ENCODE peak calls at places on chromosomes 5 and 9, in nine cellular contexts. One of them, this sample, is unnamed.

GRCh38 chr5:12125895-12126294 is 221.6 kb upstream of the CTNND2 start:
- DNase-seq in AG09319: no peak
- DNase-seq in ovary: no peak
- DNase-seq in PC-9: no peak
- DNase-seq in coronary artery: no peak
- DNase-seq in cardiac muscle cell: no peak
- DNase-seq in kidney epithelial cell: no peak
- DNase-seq in sigmoid colon: no peak
- DNase-seq in heart right ventricle: no peak
- DNase-seq in this sample: no peak

GRCh38 chr9:38276751-38277439 is 115.6 kb upstream of the ALDH1B1 start:
- DNase-seq in AG09319: no peak
- DNase-seq in ovary: no peak
- DNase-seq in PC-9: no peak
- DNase-seq in coronary artery: peak
- DNase-seq in cardiac muscle cell: no peak
- DNase-seq in kidney epithelial cell: no peak
- DNase-seq in sigmoid colon: no peak
- DNase-seq in heart right ventricle: no peak
- DNase-seq in this sample: peak

GRCh38 chr5:26329562-26330189 is 708.7 kb downstream of the CDH9 start:
- DNase-seq in AG09319: no peak
- DNase-seq in ovary: no peak
- DNase-seq in PC-9: no peak
- DNase-seq in coronary artery: no peak
- DNase-seq in cardiac muscle cell: peak
- DNase-seq in kidney epithelial cell: no peak
- DNase-seq in sigmoid colon: no peak
- DNase-seq in heart right ventricle: no peak
- DNase-seq in this sample: no peak

GRCh38 chr5:150999704-151000452 is 20.5 kb upstream of the GPX3 start:
- DNase-seq in AG09319: no peak
- DNase-seq in ovary: peak
- DNase-seq in PC-9: no peak
- DNase-seq in coronary artery: peak
- DNase-seq in cardiac muscle cell: no peak
- DNase-seq in kidney epithelial cell: no peak
- DNase-seq in sigmoid colon: peak
- DNase-seq in heart right ventricle: peak
- DNase-seq in this sample: peak

GRCh38 chr5:132765311-132766019 is 11.6 kb downstream of the SEPTIN8 start:
- DNase-seq in AG09319: no peak
- DNase-seq in ovary: no peak
- DNase-seq in PC-9: no peak
- DNase-seq in coronary artery: peak
- DNase-seq in cardiac muscle cell: no peak
- DNase-seq in kidney epithelial cell: no peak
- DNase-seq in sigmoid colon: no peak
- DNase-seq in heart right ventricle: peak
- DNase-seq in this sample: no peak

GRCh38 chr9:129802833-129803678 is at the start of gene TOR1B:
- DNase-seq in AG09319: peak
- DNase-seq in ovary: peak
- DNase-seq in PC-9: peak
- DNase-seq in coronary artery: peak
- DNase-seq in cardiac muscle cell: peak
- DNase-seq in kidney epithelial cell: peak
- DNase-seq in sigmoid colon: peak
- DNase-seq in heart right ventricle: peak
- DNase-seq in this sample: peak

GRCh38 chr5:7615566-7616061 is 219.7 kb downstream of the ADCY2 start:
- DNase-seq in AG09319: no peak
- DNase-seq in ovary: no peak
- DNase-seq in PC-9: no peak
- DNase-seq in coronary artery: no peak
- DNase-seq in cardiac muscle cell: no peak
- DNase-seq in kidney epithelial cell: no peak
- DNase-seq in sigmoid colon: no peak
- DNase-seq in heart right ventricle: no peak
- DNase-seq in this sample: no peak

GRCh38 chr5:76788362-76788761 is 30.5 kb upstream of the F2RL1 start:
- DNase-seq in AG09319: no peak
- DNase-seq in ovary: no peak
- DNase-seq in PC-9: no peak
- DNase-seq in coronary artery: no peak
- DNase-seq in cardiac muscle cell: no peak
- DNase-seq in kidney epithelial cell: no peak
- DNase-seq in sigmoid colon: no peak
- DNase-seq in heart right ventricle: no peak
- DNase-seq in this sample: no peak

GRCh38 chr5:7015586-7016256 is 302.5 kb downstream of the TENT4A start:
- DNase-seq in AG09319: no peak
- DNase-seq in ovary: no peak
- DNase-seq in PC-9: no peak
- DNase-seq in coronary artery: no peak
- DNase-seq in cardiac muscle cell: no peak
- DNase-seq in kidney epithelial cell: no peak
- DNase-seq in sigmoid colon: no peak
- DNase-seq in heart right ventricle: no peak
- DNase-seq in this sample: no peak

GRCh38 chr9:92164490-92164889 is 49.3 kb upstream of the SPTLC1 start:
- DNase-seq in AG09319: no peak
- DNase-seq in ovary: no peak
- DNase-seq in PC-9: no peak
- DNase-seq in coronary artery: no peak
- DNase-seq in cardiac muscle cell: no peak
- DNase-seq in kidney epithelial cell: no peak
- DNase-seq in sigmoid colon: no peak
- DNase-seq in heart right ventricle: no peak
- DNase-seq in this sample: peak

GRCh38 chr9:126173929-126174328 is 152.7 kb upstream of the MVB12B start:
- DNase-seq in AG09319: no peak
- DNase-seq in ovary: no peak
- DNase-seq in PC-9: no peak
- DNase-seq in coronary artery: no peak
- DNase-seq in cardiac muscle cell: no peak
- DNase-seq in kidney epithelial cell: no peak
- DNase-seq in sigmoid colon: no peak
- DNase-seq in heart right ventricle: no peak
- DNase-seq in this sample: peak

GRCh38 chr5:27810458-27810857 is 772.1 kb upstream of the CDH9 start:
- DNase-seq in AG09319: no peak
- DNase-seq in ovary: no peak
- DNase-seq in PC-9: no peak
- DNase-seq in coronary artery: no peak
- DNase-seq in cardiac muscle cell: no peak
- DNase-seq in kidney epithelial cell: no peak
- DNase-seq in sigmoid colon: no peak
- DNase-seq in heart right ventricle: no peak
- DNase-seq in this sample: no peak

GRCh38 chr9:19464061-19464763 is 55.4 kb downstream of the ACER2 start:
- DNase-seq in AG09319: no peak
- DNase-seq in ovary: no peak
- DNase-seq in PC-9: no peak
- DNase-seq in coronary artery: no peak
- DNase-seq in cardiac muscle cell: no peak
- DNase-seq in kidney epithelial cell: no peak
- DNase-seq in sigmoid colon: no peak
- DNase-seq in heart right ventricle: no peak
- DNase-seq in this sample: no peak

GRCh38 chr5:17024686-17025180 is 88.6 kb upstream of the MYO10 start:
- DNase-seq in AG09319: no peak
- DNase-seq in ovary: no peak
- DNase-seq in PC-9: no peak
- DNase-seq in coronary artery: no peak
- DNase-seq in cardiac muscle cell: peak
- DNase-seq in kidney epithelial cell: no peak
- DNase-seq in sigmoid colon: no peak
- DNase-seq in heart right ventricle: no peak
- DNase-seq in this sample: no peak

GRCh38 chr9:137172907-137173794 is 1.3 kb upstream of the TMEM210 start:
- DNase-seq in AG09319: no peak
- DNase-seq in ovary: no peak
- DNase-seq in PC-9: peak
- DNase-seq in coronary artery: no peak
- DNase-seq in cardiac muscle cell: no peak
- DNase-seq in kidney epithelial cell: no peak
- DNase-seq in sigmoid colon: no peak
- DNase-seq in heart right ventricle: no peak
- DNase-seq in this sample: no peak

GRCh38 chr9:1726993-1727759 is 288.0 kb upstream of the SMARCA2 start:
- DNase-seq in AG09319: no peak
- DNase-seq in ovary: no peak
- DNase-seq in PC-9: no peak
- DNase-seq in coronary artery: no peak
- DNase-seq in cardiac muscle cell: no peak
- DNase-seq in kidney epithelial cell: no peak
- DNase-seq in sigmoid colon: no peak
- DNase-seq in heart right ventricle: no peak
- DNase-seq in this sample: no peak
- TF ChIP-seq CTCF in AG09319: no peak
- TF ChIP-seq CTCF in ovary: no peak
- TF ChIP-seq CTCF in PC-9: no peak
- TF ChIP-seq CTCF in coronary artery: no peak
- TF ChIP-seq CTCF in cardiac muscle cell: no peak
- TF ChIP-seq CTCF in kidney epithelial cell: peak
- TF ChIP-seq CTCF in sigmoid colon: no peak
- TF ChIP-seq CTCF in heart right ventricle: peak
- TF ChIP-seq CTCF in this sample: no peak

DNA sequence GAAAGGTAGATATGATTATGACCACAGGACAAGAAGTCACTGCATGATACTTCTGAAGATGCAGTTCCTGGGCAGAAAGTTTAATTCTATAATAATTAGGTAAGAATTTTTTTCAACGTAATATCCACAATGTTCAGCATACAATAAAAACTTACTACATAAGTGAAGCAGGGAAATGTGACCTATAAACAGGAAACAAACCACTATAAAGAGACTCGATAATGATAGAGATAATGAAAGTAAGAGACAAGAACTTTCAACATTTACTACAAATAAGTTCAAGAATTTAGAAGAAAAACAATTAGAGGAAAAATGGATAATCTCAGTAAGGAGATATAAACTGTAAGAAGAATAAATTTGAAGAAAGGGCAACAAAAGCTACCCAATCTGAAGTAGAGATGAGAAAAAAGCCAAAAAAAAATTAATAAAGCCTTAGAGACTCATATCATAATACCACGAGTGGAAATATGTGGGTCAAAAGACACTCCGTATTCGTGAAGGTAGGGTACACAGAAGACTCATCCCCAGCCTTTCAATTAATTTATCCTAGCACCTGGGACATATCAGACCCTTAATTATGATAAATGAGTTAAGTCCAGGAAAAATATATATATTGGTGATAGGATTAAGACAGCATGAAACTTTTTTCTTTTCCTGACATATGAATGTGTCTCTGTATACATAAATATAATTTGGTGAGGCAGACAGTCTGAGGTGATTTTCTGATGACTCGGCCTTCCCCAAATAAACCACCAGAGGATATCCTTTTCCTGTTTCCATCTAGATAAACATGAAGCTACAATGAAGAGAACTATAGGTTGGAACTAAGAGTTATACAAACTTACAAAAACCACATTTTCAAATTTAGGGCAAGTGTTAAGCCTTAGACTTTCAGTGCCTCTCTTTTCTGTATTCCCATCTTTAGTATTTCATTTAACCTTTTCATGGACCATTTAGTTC is 120.4 kb downstream of the RAPGEF6 start:
- DNase-seq in AG09319: no peak
- DNase-seq in ovary: no peak
- DNase-seq in PC-9: no peak
- DNase-seq in coronary artery: no peak
- DNase-seq in cardiac muscle cell: no peak
- DNase-seq in kidney epithelial cell: no peak
- DNase-seq in sigmoid colon: no peak
- DNase-seq in heart right ventricle: no peak
- DNase-seq in this sample: no peak
- TF ChIP-seq CTCF in AG09319: no peak
- TF ChIP-seq CTCF in ovary: no peak
- TF ChIP-seq CTCF in PC-9: no peak
- TF ChIP-seq CTCF in coronary artery: no peak
- TF ChIP-seq CTCF in cardiac muscle cell: no peak
- TF ChIP-seq CTCF in kidney epithelial cell: no peak
- TF ChIP-seq CTCF in sigmoid colon: no peak
- TF ChIP-seq CTCF in heart right ventricle: peak
- TF ChIP-seq CTCF in this sample: no peak

GRCh38 chr9:128552153-128552743 is at the start of gene SPTAN1:
- DNase-seq in AG09319: peak
- DNase-seq in ovary: peak
- DNase-seq in PC-9: peak
- DNase-seq in coronary artery: peak
- DNase-seq in cardiac muscle cell: peak
- DNase-seq in kidney epithelial cell: no peak
- DNase-seq in sigmoid colon: peak
- DNase-seq in heart right ventricle: peak
- DNase-seq in this sample: peak
- TF ChIP-seq CTCF in AG09319: no peak
- TF ChIP-seq CTCF in ovary: peak
- TF ChIP-seq CTCF in PC-9: no peak
- TF ChIP-seq CTCF in coronary artery: no peak
- TF ChIP-seq CTCF in cardiac muscle cell: no peak
- TF ChIP-seq CTCF in kidney epithelial cell: no peak
- TF ChIP-seq CTCF in sigmoid colon: peak
- TF ChIP-seq CTCF in heart right ventricle: peak
- TF ChIP-seq CTCF in this sample: no peak

GRCh38 chr5:145902421-145902820 is 29.6 kb upstream of the GRXCR2 start:
- DNase-seq in AG09319: no peak
- DNase-seq in ovary: no peak
- DNase-seq in PC-9: no peak
- DNase-seq in coronary artery: no peak
- DNase-seq in cardiac muscle cell: no peak
- DNase-seq in kidney epithelial cell: no peak
- DNase-seq in sigmoid colon: no peak
- DNase-seq in heart right ventricle: no peak
- DNase-seq in this sample: no peak

GRCh38 chr5:145904743-145905142 is 31.6 kb upstream of the SH3RF2 start:
- DNase-seq in AG09319: no peak
- DNase-seq in ovary: no peak
- DNase-seq in PC-9: no peak
- DNase-seq in coronary artery: no peak
- DNase-seq in cardiac muscle cell: no peak
- DNase-seq in kidney epithelial cell: no peak
- DNase-seq in sigmoid colon: no peak
- DNase-seq in heart right ventricle: no peak
- DNase-seq in this sample: no peak

GRCh38 chr5:145903862-145904261 is 31.0 kb upstream of the GRXCR2 start:
- DNase-seq in AG09319: no peak
- DNase-seq in ovary: no peak
- DNase-seq in PC-9: no peak
- DNase-seq in coronary artery: no peak
- DNase-seq in cardiac muscle cell: no peak
- DNase-seq in kidney epithelial cell: no peak
- DNase-seq in sigmoid colon: no peak
- DNase-seq in heart right ventricle: no peak
- DNase-seq in this sample: no peak

GRCh38 chr5:145906401-145906800 is 30.0 kb upstream of the SH3RF2 start:
- DNase-seq in AG09319: no peak
- DNase-seq in ovary: no peak
- DNase-seq in PC-9: no peak
- DNase-seq in coronary artery: no peak
- DNase-seq in cardiac muscle cell: no peak
- DNase-seq in kidney epithelial cell: no peak
- DNase-seq in sigmoid colon: no peak
- DNase-seq in heart right ventricle: no peak
- DNase-seq in this sample: no peak

GRCh38 chr5:145903113-145903512 is 30.3 kb upstream of the GRXCR2 start:
- DNase-seq in AG09319: no peak
- DNase-seq in ovary: no peak
- DNase-seq in PC-9: no peak
- DNase-seq in coronary artery: no peak
- DNase-seq in cardiac muscle cell: no peak
- DNase-seq in kidney epithelial cell: no peak
- DNase-seq in sigmoid colon: no peak
- DNase-seq in heart right ventricle: no peak
- DNase-seq in this sample: no peak
- TF ChIP-seq CTCF in AG09319: no peak
- TF ChIP-seq CTCF in ovary: no peak
- TF ChIP-seq CTCF in PC-9: peak
- TF ChIP-seq CTCF in coronary artery: no peak
- TF ChIP-seq CTCF in cardiac muscle cell: peak
- TF ChIP-seq CTCF in kidney epithelial cell: peak
- TF ChIP-seq CTCF in sigmoid colon: no peak
- TF ChIP-seq CTCF in heart right ventricle: no peak
- TF ChIP-seq CTCF in this sample: peak

This sample was measured in osteocyte.